ENCODE peak calls at places on chromosomes 11 and 22, in four cellular contexts. U, C, T and A are unnamed samples.

GRCh38 chr22:24728790-24729637 is 45.5 kb downstream of the PIWIL3 start:
- DNase-seq in U (peak), C (no peak), T (no peak), A (no peak)

GRCh38 chr11:889686-890475 is 20.7 kb downstream of the CHID1 start:
- DNase-seq in U (no peak), C (no peak), T (no peak), A (no peak)

GRCh38 chr22:24429411-24430365 is 2.3 kb downstream of the ADORA2A start:
- DNase-seq in U (no peak), C (peak), T (no peak), A (no peak)

GRCh38 chr22:48152916-48153315 is 1390.5 kb downstream of the TBC1D22A start:
- DNase-seq in U (no peak), C (no peak), T (no peak), A (no peak)

GRCh38 chr22:45777046-45777851 is 105.6 kb downstream of the ATXN10 start:
- DNase-seq in U (no peak), C (peak), T (no peak), A (no peak)

GRCh38 chr11:63567044-63567840 is 4.1 kb upstream of the PLAAT2 start:
- DNase-seq in U (no peak), C (peak), T (peak), A (peak)

GRCh38 chr11:65452806-65453490 is 30.4 kb downstream of the NEAT1 start:
- DNase-seq in U (peak), C (peak), T (no peak), A (no peak)

GRCh38 chr11:115612331-115612730 is 108.1 kb upstream of the CADM1 start:
- DNase-seq in U (no peak), C (peak), T (no peak), A (no peak)

GRCh38 chr11:94968334-94968958 is 4.9 kb downstream of the CWC15 start:
- DNase-seq in U (peak), C (peak), T (no peak), A (no peak)

GRCh38 chr11:112977620-112978212 is 16.5 kb downstream of the NCAM1 start:
- DNase-seq in U (no peak), C (peak), T (no peak), A (no peak)

GRCh38 chr22:44648085-44648820 is 53.8 kb upstream of the PRR5 start:
- DNase-seq in U (peak), C (peak), T (no peak), A (no peak)

GRCh38 chr11:69541001-69541285 is 59.5 kb downstream of the LINC01488 start:
- DNase-seq in U (no peak), C (peak), T (no peak), A (no peak)

GRCh38 chr22:28112548-28113043 is 193.5 kb upstream of the PITPNB start:
- DNase-seq in U (no peak), C (peak), T (peak), A (no peak)

GRCh38 chr11:65215441-65216076 is 33.8 kb downstream of the CAPN1 start:
- DNase-seq in U (no peak), C (no peak), T (no peak), A (no peak)

GRCh38 chr11:132941024-132941646 is 591.2 kb downstream of the OPCML start:
- DNase-seq in U (peak), C (peak), T (peak), A (no peak)

GRCh38 chr11:78715639-78716311 is 141.1 kb upstream of the NARS2 start:
- DNase-seq in U (peak), C (peak), T (peak), A (peak)

GRCh38 chr11:102530558-102530957 is at the start of gene MMP7:
- DNase-seq in U (no peak), C (peak), T (peak), A (no peak)

GRCh38 chr22:49331223-49331815 is 496.4 kb downstream of the BRD1 start:
- DNase-seq in U (no peak), C (no peak), T (no peak), A (no peak)

GRCh38 chr11:115193931-115194797 is 310.1 kb downstream of the CADM1 start:
- DNase-seq in U (peak), C (peak), T (no peak), A (no peak)

GRCh38 chr11:45180888-45181594 is 34.6 kb downstream of the PRDM11 start:
- DNase-seq in U (no peak), C (peak), T (no peak), A (no peak)

GRCh38 chr22:27876684-27877083 is 42.4 kb downstream of the PITPNB start:
- DNase-seq in U (no peak), C (peak), T (peak), A (no peak)

GRCh38 chr11:63614136-63614664 is at the start of gene PLAAT3:
- DNase-seq in U (peak), C (peak), T (peak), A (peak)

GRCh38 chr11:1873048-1873812 is 18.5 kb downstream of the PRR33 start:
- DNase-seq in U (no peak), C (peak), T (no peak), A (no peak)

GRCh38 chr11:1333860-1334259 is 24.4 kb upstream of the TOLLIP start:
- DNase-seq in U (no peak), C (no peak), T (no peak), A (no peak)

GRCh38 chr11:15589070-15589626 is 474.4 kb downstream of the INSC start:
- DNase-seq in U (no peak), C (no peak), T (no peak), A (no peak)

GRCh38 chr22:48178536-48178935 is 1416.1 kb downstream of the TBC1D22A start:
- DNase-seq in U (no peak), C (no peak), T (no peak), A (no peak)

GRCh38 chr11:11512090-11512489 is 109.7 kb downstream of the GALNT18 start:
- DNase-seq in U (no peak), C (no peak), T (no peak), A (no peak)

GRCh38 chr22:30191049-30191701 is 55.4 kb downstream of the LIF start:
- DNase-seq in U (no peak), C (peak), T (no peak), A (no peak)

GRCh38 chr11:17015639-17016125 is 1.5 kb upstream of the PLEKHA7 start:
- DNase-seq in U (no peak), C (no peak), T (no peak), A (no peak)

GRCh38 chr11:117443269-117444186 is 115.9 kb downstream of the CEP164 start:
- DNase-seq in U (peak), C (peak), T (peak), A (no peak)

GRCh38 chr11:26622201-26622600 is 50.1 kb upstream of the MUC15 start:
- DNase-seq in U (no peak), C (no peak), T (no peak), A (no peak)

GRCh38 chr22:44753189-44754042 is 1.0 kb downstream of the ARHGAP8 start:
- DNase-seq in U (no peak), C (peak), T (no peak), A (no peak)

GRCh38 chr22:50117168-50117762 is 27.5 kb downstream of the MOV10L1 start:
- DNase-seq in U (no peak), C (no peak), T (no peak), A (no peak)

GRCh38 chr11:127345819-127346459 is 345.4 kb upstream of the KIRREL3 start:
- DNase-seq in U (peak), C (peak), T (no peak), A (peak)